ENCODE peak calls at places on chromosomes 1 and 21, in eight cellular contexts. T is brain microvascular endothelial cell, C is osteocyte, M is thoracic aorta, U is heart right ventricle, B is A549, X is left ventricle myocardium inferior, H is tibial nerve. S is an unnamed sample.

GRCh38 chr1:54854376-54855020 is 32.5 kb downstream of the DHCR24 start:
- DNase-seq in T (no peak), B (no peak), M (no peak), H (no peak), X (no peak), C (no peak), U (no peak), S (no peak)

GRCh38 chr1:246875041-246876026 is 56.4 kb downstream of the AHCTF1 start:
- DNase-seq in H (no peak), T (peak), M (no peak), X (no peak), C (no peak), B (no peak), U (no peak), S (no peak)

GRCh38 chr1:72229893-72230292 is 52.4 kb downstream of the NEGR1 start:
- DNase-seq in H (no peak), M (no peak), U (no peak), T (no peak), C (no peak), X (no peak), B (no peak), S (no peak)

GRCh38 chr1:200082329-200082728 is 54.8 kb downstream of the NR5A2 start:
- DNase-seq in M (no peak), T (no peak), B (no peak), X (no peak), C (no peak), H (no peak), U (no peak), S (no peak)

GRCh38 chr1:11796036-11796828 is 9.5 kb downstream of the MTHFR start:
- DNase-seq in X (peak), C (no peak), M (no peak), U (no peak), H (no peak), T (peak), B (no peak), S (peak)

GRCh38 chr21:41250519-41250918 is 66.1 kb upstream of the FAM3B start:
- DNase-seq in B (no peak), X (no peak), M (no peak), C (no peak), U (no peak), H (no peak), T (no peak), S (no peak)

GRCh38 chr1:234760303-234760723 is 150.3 kb upstream of the IRF2BP2 start:
- DNase-seq in H (no peak), M (no peak), T (no peak), X (no peak), U (no peak), B (no peak), C (no peak), S (no peak)

GRCh38 chr1:110220324-110220723 is 10.2 kb downstream of the KCNC4 start:
- DNase-seq in U (no peak), M (no peak), X (no peak), C (no peak), H (no peak), T (no peak), B (no peak), S (no peak)

GRCh38 chr1:64624859-64625258 is 120.0 kb upstream of the RAVER2 start:
- DNase-seq in U (no peak), X (no peak), C (no peak), T (no peak), B (no peak), H (no peak), M (no peak), S (no peak)

GRCh38 chr1:233113009-233113712 is 162.8 kb downstream of the NTPCR start:
- DNase-seq in M (peak), T (peak), U (peak), B (peak), C (no peak), H (peak), X (peak), S (peak)

GRCh38 chr1:103448560-103448959 is 76.9 kb upstream of the RNPC3 start:
- DNase-seq in B (no peak), C (no peak), U (no peak), H (no peak), X (no peak), M (no peak), T (no peak), S (no peak)

GRCh38 chr1:109884242-109884891 is 26.3 kb upstream of the CSF1 start:
- DNase-seq in C (no peak), B (no peak), H (no peak), U (no peak), T (no peak), X (no peak), M (no peak), S (no peak)

GRCh38 chr1:48214820-48215219 is 7.7 kb upstream of the SLC5A9 start:
- DNase-seq in M (no peak), B (no peak), C (no peak), X (no peak), H (no peak), U (no peak), T (no peak), S (no peak)

GRCh38 chr1:51290489-51290847 is 39.9 kb downstream of the TTC39A start:
- DNase-seq in M (no peak), H (no peak), X (no peak), T (no peak), U (no peak), B (no peak), C (no peak), S (no peak)

GRCh38 chr1:43005460-43006351 is 47.0 kb upstream of the SLC2A1 start:
- DNase-seq in C (no peak), M (no peak), U (no peak), X (no peak), B (no peak), H (no peak), T (no peak), S (peak)

GRCh38 chr1:53413175-53414001 is 45.8 kb upstream of the DMRTB1 start:
- DNase-seq in M (no peak), H (no peak), T (peak), B (peak), C (no peak), X (no peak), U (no peak), S (no peak)

GRCh38 chr21:45892156-45892919 is 89.2 kb upstream of the COL6A1 start:
- DNase-seq in U (no peak), X (peak), T (no peak), C (no peak), M (no peak), B (no peak), H (no peak), S (peak)

GRCh38 chr1:8879348-8880067 is 1.0 kb upstream of the ENO1 start:
- DNase-seq in H (peak), T (no peak), M (no peak), X (peak), B (no peak), C (no peak), U (no peak), S (no peak)

GRCh38 chr1:95007687-95008086 is 65.1 kb downstream of the ALG14 start:
- DNase-seq in B (no peak), C (no peak), U (no peak), X (no peak), H (no peak), M (no peak), T (no peak), S (no peak)

GRCh38 chr1:233665575-233666270 is 51.8 kb downstream of the KCNK1 start:
- DNase-seq in M (no peak), U (no peak), B (no peak), C (no peak), X (peak), H (no peak), T (no peak), S (no peak)

GRCh38 chr21:16285646-16286223 is 556.0 kb downstream of the USP25 start:
- DNase-seq in M (no peak), H (no peak), C (no peak), X (no peak), B (no peak), T (no peak), U (no peak), S (no peak)

GRCh38 chr1:234699795-234700665 is 90.1 kb upstream of the IRF2BP2 start:
- DNase-seq in H (peak), X (no peak), T (peak), B (no peak), M (peak), U (no peak), C (peak), S (no peak)

GRCh38 chr1:24762133-24762676 is 17.0 kb downstream of the CLIC4 start:
- DNase-seq in B (no peak), U (no peak), X (no peak), H (no peak), M (no peak), T (no peak), C (no peak), S (no peak)

GRCh38 chr1:32718527-32718926 is 16.0 kb upstream of the SYNC start:
- DNase-seq in M (no peak), X (no peak), B (no peak), H (no peak), C (no peak), U (no peak), T (no peak), S (no peak)

GRCh38 chr1:2412773-2413494 is 570 bp upstream of the PEX10 start:
- DNase-seq in B (peak), C (no peak), M (no peak), X (no peak), H (no peak), T (no peak), U (peak), S (no peak)

GRCh38 chr1:231196307-231196706 is 34.4 kb downstream of the TRIM67 start:
- DNase-seq in B (no peak), C (no peak), M (no peak), U (no peak), T (no peak), X (no peak), H (no peak), S (no peak)

GRCh38 chr1:40185951-40186864 is 25.0 kb downstream of the RLF start:
- DNase-seq in C (no peak), T (peak), M (no peak), B (no peak), H (no peak), U (no peak), X (no peak), S (no peak)

GRCh38 chr1:236154126-236154525 is 11.8 kb downstream of the GPR137B start:
- DNase-seq in T (no peak), C (no peak), H (no peak), M (no peak), B (no peak), U (no peak), X (no peak), S (no peak)

GRCh38 chr1:172472495-172472894 is 28.6 kb upstream of the PIGC start:
- DNase-seq in U (no peak), X (no peak), H (no peak), M (no peak), T (no peak), B (no peak), C (no peak), S (no peak)

GRCh38 chr21:41953249-41953830 is 478 bp downstream of the C2CD2 start:
- DNase-seq in M (no peak), C (no peak), T (no peak), B (no peak), U (peak), X (peak), H (no peak), S (peak)

GRCh38 chr1:15075812-15076211 is 77.7 kb upstream of the TMEM51 start:
- DNase-seq in M (no peak), U (no peak), T (no peak), C (no peak), B (no peak), H (no peak), X (no peak), S (no peak)

GRCh38 chr1:66521736-66522365 is 12.1 kb upstream of the SGIP1 start:
- DNase-seq in B (peak), M (no peak), T (peak), C (no peak), H (no peak), U (no peak), X (no peak), S (no peak)

DNA sequence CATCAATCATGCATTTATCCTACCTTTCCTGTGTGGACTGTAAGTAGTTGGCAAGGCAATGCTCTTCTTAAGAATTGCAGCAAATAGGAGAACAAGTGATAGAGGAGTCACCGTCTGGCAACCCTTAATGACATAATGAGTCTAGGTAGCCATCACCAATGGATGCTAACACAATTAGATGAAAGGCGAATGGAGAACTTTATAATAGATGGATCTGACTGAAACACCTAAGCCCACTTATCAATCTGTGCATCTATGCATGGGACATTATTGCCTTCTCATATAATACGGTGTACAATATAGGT is 18.9 kb upstream of the CAPN8 start:
- DNase-seq in M (no peak), T (no peak), B (no peak), H (no peak), X (no peak), U (no peak), C (no peak), S (no peak)
- TF ChIP-seq CTCF in M (no peak), T (no peak), B (no peak), H (no peak), X (no peak), U (no peak), C (no peak), S (no peak)

GRCh38 chr1:170126691-170127090 is 19.1 kb upstream of the NTMT2 start:
- DNase-seq in X (no peak), U (no peak), B (peak), H (no peak), T (peak), C (no peak), M (no peak), S (no peak)
- TF ChIP-seq CTCF in X (no peak), U (no peak), B (no peak), H (no peak), T (peak), C (peak), M (no peak), S (no peak)

GRCh38 chr1:157878059-157878458 is 36.5 kb upstream of the CD5L start:
- DNase-seq in C (no peak), H (no peak), M (no peak), U (no peak), X (no peak), B (peak), T (peak), S (no peak)
- TF ChIP-seq CTCF in C (peak), H (peak), M (no peak), U (peak), X (peak), B (peak), T (peak), S (peak)

GRCh38 chr21:44444286-44444931 is 10.9 kb upstream of the LRRC3 start:
- DNase-seq in H (no peak), T (no peak), B (no peak), C (no peak), U (peak), X (peak), M (no peak), S (peak)
- TF ChIP-seq CTCF in H (no peak), T (peak), B (no peak), C (no peak), U (no peak), X (no peak), M (no peak), S (no peak)

DNA sequence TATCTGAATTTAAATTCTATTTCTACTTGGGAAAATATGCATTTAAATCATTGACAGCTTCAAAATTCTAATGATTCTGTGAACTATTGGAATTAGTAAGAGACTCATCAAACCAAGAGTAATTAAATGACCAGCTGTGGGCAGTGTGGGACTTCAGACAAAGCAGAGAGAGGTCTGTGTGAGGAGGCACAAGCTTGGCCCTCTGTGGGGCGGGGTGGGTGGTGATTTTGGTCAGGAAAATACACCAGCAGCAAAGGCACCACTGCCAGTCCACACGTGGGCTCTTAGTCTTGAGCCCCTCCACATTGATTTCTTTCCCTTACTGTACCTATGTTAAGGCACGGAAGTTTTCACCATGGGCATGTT is 39.2 kb upstream of the RAB4A start:
- DNase-seq in B (no peak), T (no peak), U (no peak), H (no peak), M (no peak), X (no peak), C (no peak), S (no peak)
- TF ChIP-seq CTCF in B (peak), T (peak), U (no peak), H (no peak), M (no peak), X (no peak), C (no peak), S (no peak)

GRCh38 chr1:30388386-30388785 is 335.0 kb downstream of the MATN1 start:
- DNase-seq in T (no peak), C (peak), H (no peak), M (no peak), B (no peak), U (no peak), X (no peak), S (no peak)
- TF ChIP-seq CTCF in T (no peak), C (no peak), H (no peak), M (no peak), B (no peak), U (no peak), X (no peak), S (no peak)

GRCh38 chr1:167127236-167127635 is 33.4 kb downstream of the STYXL2 start:
- DNase-seq in M (no peak), C (no peak), H (no peak), U (no peak), T (no peak), X (no peak), B (no peak), S (no peak)

GRCh38 chr1:167126811-167127210 is 32.9 kb downstream of the STYXL2 start:
- DNase-seq in C (no peak), B (no peak), X (no peak), T (no peak), M (no peak), U (peak), H (no peak), S (no peak)

GRCh38 chr1:167126317-167126716 is 32.4 kb downstream of the STYXL2 start:
- DNase-seq in B (no peak), M (no peak), H (no peak), C (no peak), U (no peak), T (no peak), X (no peak), S (no peak)

GRCh38 chr1:167127661-167128060 is 33.8 kb downstream of the STYXL2 start:
- DNase-seq in B (no peak), C (no peak), U (no peak), T (no peak), X (no peak), H (no peak), M (no peak), S (no peak)

DNA sequence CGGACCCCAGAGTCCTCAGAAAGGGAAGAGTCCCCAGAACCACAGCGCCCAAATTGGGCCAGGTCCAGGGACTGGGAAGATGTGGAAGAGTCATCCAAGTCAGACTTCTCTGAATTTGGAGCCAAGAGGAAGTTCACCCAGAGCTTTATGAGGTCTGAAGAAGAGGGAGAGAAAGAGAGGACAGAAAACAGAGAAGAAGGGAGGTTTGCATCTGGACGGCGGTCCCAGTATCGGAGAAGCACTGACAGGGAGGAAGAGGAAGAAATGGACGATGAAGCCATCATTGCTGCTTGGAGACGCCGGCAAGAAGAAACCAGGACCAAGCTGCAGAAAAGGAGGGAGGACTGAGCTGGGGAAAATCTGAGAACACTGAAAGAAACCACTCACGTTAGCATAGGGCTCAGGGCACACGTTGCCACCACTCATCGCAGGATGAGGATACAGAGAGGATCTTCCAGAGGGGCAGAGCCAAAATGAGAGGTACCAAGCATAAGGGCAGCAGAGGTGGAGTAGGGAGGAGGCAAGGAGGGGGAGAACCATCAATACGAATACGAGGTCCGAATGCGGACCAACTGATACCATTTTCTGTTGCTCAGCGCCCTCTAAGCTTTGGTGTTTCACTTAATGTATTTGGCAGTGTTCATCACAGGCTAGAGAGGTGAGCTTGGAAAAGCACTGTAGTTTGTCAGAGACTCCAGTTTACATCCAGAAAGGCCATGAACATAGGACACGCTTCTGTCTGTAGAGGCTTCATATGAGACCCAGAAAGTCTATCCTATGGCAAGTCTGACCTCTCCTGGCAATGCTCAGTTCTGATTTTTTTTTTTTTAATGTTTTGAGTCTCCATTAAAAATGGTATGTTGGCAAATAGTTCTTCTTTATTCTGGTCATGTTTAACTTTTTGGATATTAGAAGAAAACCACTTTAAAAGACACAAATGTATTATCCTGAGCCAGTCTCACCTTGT is 34.7 kb downstream of the STYXL2 start:
- DNase-seq in H (no peak), B (no peak), X (no peak), T (no peak), U (no peak), C (no peak), M (no peak), S (no peak)
- TF ChIP-seq CTCF in H (no peak), B (peak), X (no peak), T (no peak), U (no peak), C (peak), M (no peak), S (peak)

GRCh38 chr1:165634154-165634921 is 3.3 kb downstream of the MGST3 start:
- DNase-seq in M (no peak), X (no peak), U (no peak), T (no peak), H (no peak), C (no peak), B (no peak), S (no peak)
- TF ChIP-seq CTCF in M (no peak), X (no peak), U (no peak), T (no peak), H (no peak), C (no peak), B (no peak), S (no peak)

GRCh38 chr1:93681549-93682412 is at the start of gene BCAR3:
- DNase-seq in X (peak), U (peak), T (peak), B (peak), H (peak), C (peak), M (no peak), S (peak)
- TF ChIP-seq CTCF in X (peak), U (peak), T (peak), B (peak), H (peak), C (peak), M (peak), S (peak)